ENCODE peak calls at places on chromosomes 4 and X, in ten cellular contexts. L, S, B, M, Z, H, V, E, O and P are unnamed samples.

GRCh38 chr4:88533937-88534750 is 10.6 kb upstream of the PYURF start:
- DNase-seq in L (no peak), S (no peak), B (peak; percentile 92), M (no peak), Z (no peak), H (no peak), V (no peak), E (no peak), O (peak; percentile 52), P (no peak)

GRCh38 chr4:1576961-1577814 is 106.9 kb downstream of the FAM53A start:
- DNase-seq in L (no peak), S (no peak), B (no peak), M (peak; percentile 78), Z (no peak), H (no peak), V (no peak), E (peak; percentile 67), O (no peak), P (no peak)

GRCh38 chr4:145956288-145956890 is 17.8 kb upstream of the ZNF827 start:
- DNase-seq in L (peak; percentile 56), S (peak; percentile 46), B (peak; percentile 75), M (no peak), Z (peak; percentile 24), H (peak; percentile 25), V (peak; percentile 56), E (no peak), O (no peak), P (no peak)

GRCh38 chr4:85681194-85681803 is 206.3 kb downstream of the ARHGAP24 start:
- DNase-seq in L (no peak), S (no peak), B (no peak), M (no peak), Z (no peak), H (no peak), V (no peak), E (no peak), O (peak; percentile 34), P (no peak)

GRCh38 chr4:10033191-10033881 is 12.0 kb upstream of the SLC2A9 start:
- DNase-seq in L (no peak), S (no peak), B (peak; percentile 8), M (no peak), Z (no peak), H (no peak), V (peak; percentile 26), E (no peak), O (peak; percentile 10), P (no peak)

GRCh38 chrX:17680732-17681413 is 56.4 kb upstream of the SCML1 start:
- DNase-seq in L (no peak), S (no peak), B (no peak), M (no peak), Z (no peak), H (no peak), V (no peak), E (no peak), O (no peak), P (no peak)

GRCh38 chrX:11786862-11787261 is 28.8 kb downstream of the MSL3 start:
- DNase-seq in L (no peak), S (no peak), B (no peak), M (no peak), Z (no peak), H (no peak), V (no peak), E (no peak), O (no peak), P (no peak)

GRCh38 chr4:184457530-184458249 is 16.7 kb downstream of the IRF2 start:
- DNase-seq in L (no peak), S (no peak), B (no peak), M (no peak), Z (peak; percentile 72), H (no peak), V (no peak), E (no peak), O (no peak), P (peak; percentile 46)

GRCh38 chr4:2364654-2365053 is 53.8 kb downstream of the ZFYVE28 start:
- DNase-seq in L (no peak), S (no peak), B (peak; percentile 47), M (peak; percentile 86), Z (peak; percentile 59), H (no peak), V (peak; percentile 72), E (peak; percentile 84), O (no peak), P (peak; percentile 72)

GRCh38 chrX:104288269-104288668 is 33.5 kb upstream of the ESX1 start:
- DNase-seq in L (no peak), S (peak; percentile 52), B (no peak), M (no peak), Z (no peak), H (no peak), V (no peak), E (no peak), O (no peak), P (no peak)

GRCh38 chrX:150211988-150212387 is 151.1 kb upstream of the MAMLD1 start:
- DNase-seq in L (no peak), S (no peak), B (peak; percentile 58), M (no peak), Z (no peak), H (no peak), V (no peak), E (no peak), O (no peak), P (no peak)

GRCh38 chr4:17064959-17065358 is 166.5 kb upstream of the LDB2 start:
- DNase-seq in L (no peak), S (no peak), B (no peak), M (no peak), Z (no peak), H (no peak), V (no peak), E (no peak), O (no peak), P (no peak)

GRCh38 chr4:76267811-76268210 is 16.3 kb downstream of the FAM47E start:
- DNase-seq in L (no peak), S (no peak), B (no peak), M (no peak), Z (no peak), H (no peak), V (no peak), E (no peak), O (no peak), P (no peak)

GRCh38 chr4:3367866-3368265 is 73.9 kb upstream of the HGFAC start:
- DNase-seq in L (no peak), S (no peak), B (no peak), M (no peak), Z (no peak), H (no peak), V (no peak), E (no peak), O (no peak), P (peak; percentile 14)

GRCh38 chrX:71996826-71997225 is 86.2 kb downstream of the NHSL2 start:
- DNase-seq in L (no peak), S (peak; percentile 74), B (no peak), M (no peak), Z (no peak), H (no peak), V (no peak), E (no peak), O (no peak), P (no peak)

GRCh38 chr4:146049802-146050201 is 111.2 kb upstream of the ZNF827 start:
- DNase-seq in L (peak; percentile 54), S (no peak), B (no peak), M (no peak), Z (peak; percentile 10), H (no peak), V (no peak), E (no peak), O (no peak), P (peak; percentile 34)

GRCh38 chr4:153318696-153319320 is 25.7 kb upstream of the MND1 start:
- DNase-seq in L (peak; percentile 66), S (no peak), B (peak; percentile 66), M (no peak), Z (peak; percentile 58), H (no peak), V (peak; percentile 43), E (no peak), O (no peak), P (peak; percentile 69)

GRCh38 chrX:107775734-107776511 is at the start of gene TSC22D3:
- DNase-seq in L (peak; percentile 58), S (peak; percentile 81), B (peak; percentile 70), M (peak; percentile 87), Z (peak; percentile 57), H (peak; percentile 38), V (peak; percentile 71), E (peak; percentile 93), O (no peak), P (peak; percentile 70)

DNA sequence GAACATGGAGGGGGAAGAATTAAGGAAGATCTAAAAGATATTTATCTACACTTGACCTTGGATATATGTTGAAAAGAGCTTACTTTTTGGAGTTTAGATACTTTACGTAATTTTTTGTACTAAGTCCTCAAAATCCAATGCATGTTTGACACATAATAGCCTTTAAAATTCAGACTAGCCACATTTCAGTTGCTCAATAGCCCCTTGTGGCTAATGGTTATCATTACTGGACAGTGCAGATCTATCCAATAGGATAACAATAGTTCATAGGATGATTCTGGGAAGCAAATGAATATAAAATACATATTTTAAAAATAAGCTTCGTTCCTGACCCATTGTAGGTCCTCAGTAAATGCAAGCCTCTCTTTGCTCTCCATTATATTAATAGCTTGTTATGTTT is 13.8 kb downstream of the AP1AR start:
- DNase-seq in L (no peak), S (no peak), B (peak; percentile 9), M (no peak), Z (no peak), H (no peak), V (no peak), E (no peak), O (no peak), P (no peak)
- TF ChIP-seq CTCF in L (no peak), S (peak; percentile 30), B (no peak), M (no peak), Z (no peak), H (peak; percentile 16), V (no peak), E (no peak), O (peak; percentile 38), P (no peak)

GRCh38 chrX:123732679-123733363 is at the start of gene THOC2:
- DNase-seq in L (peak; percentile 78), S (peak; percentile 71), B (peak; percentile 84), M (peak; percentile 92), Z (peak; percentile 75), H (peak; percentile 59), V (peak; percentile 83), E (peak; percentile 93), O (peak; percentile 61), P (peak; percentile 81)
- TF ChIP-seq CTCF in L (peak; percentile 11), S (peak; percentile 23), B (peak; percentile 30), M (peak; percentile 47), Z (peak; percentile 26), H (peak; percentile 32), V (no peak), E (peak; percentile 40), O (peak; percentile 46), P (no peak)

GRCh38 chr4:104732766-104733165 is 238.1 kb upstream of the CXXC4 start:
- DNase-seq in L (no peak), S (no peak), B (no peak), M (no peak), Z (no peak), H (no peak), V (no peak), E (no peak), O (no peak), P (no peak)

GRCh38 chr4:104735174-104735573 is 240.5 kb upstream of the CXXC4 start:
- DNase-seq in L (no peak), S (no peak), B (no peak), M (no peak), Z (no peak), H (no peak), V (no peak), E (no peak), O (no peak), P (no peak)
- TF ChIP-seq CTCF in L (no peak), S (no peak), B (no peak), M (no peak), Z (no peak), H (no peak), V (no peak), E (no peak), O (no peak), P (no peak)

GRCh38 chr4:151117371-151117962 is 18.0 kb downstream of the RPS3A start:
- DNase-seq in L (peak; percentile 76), S (peak; percentile 65), B (peak; percentile 72), M (no peak), Z (peak; percentile 72), H (peak; percentile 40), V (peak; percentile 73), E (no peak), O (peak; percentile 24), P (peak; percentile 78)
- TF ChIP-seq CTCF in L (peak; percentile 70), S (peak; percentile 88), B (peak; percentile 76), M (peak; percentile 66), Z (peak; percentile 68), H (peak; percentile 85), V (peak; percentile 74), E (peak; percentile 61), O (peak; percentile 82), P (peak; percentile 64)